ENCODE peak calls at places on chromosomes 5 and 9, in seven cellular contexts. G, P, W, X, U, F and V are unnamed samples. For H3K4me1, the result is how much of the 10 kb centered on the place peaks cover.

GRCh38 chr5:93591323-93591945 is 8.4 kb downstream of the NR2F1 start:
- DNase-seq in G (no peak), P (no peak), W (no peak), X (no peak), U (no peak), F (no peak), V (no peak)

GRCh38 chr9:98455256-98455956 is 200.0 kb upstream of the TBC1D2 start:
- DNase-seq in G (no peak), P (no peak), W (no peak), X (no peak), U (no peak), F (no peak), V (no peak)

GRCh38 chr9:98572796-98573195 is 135.9 kb downstream of the GABBR2 start:
- DNase-seq in G (no peak), P (no peak), W (no peak), X (no peak), U (no peak), F (no peak), V (no peak)

GRCh38 chr5:38535281-38535750 is 21.1 kb downstream of the LIFR start:
- DNase-seq in G (no peak), P (no peak), W (no peak), X (no peak), U (peak), F (no peak), V (no peak)

GRCh38 chr5:142888469-142889085 is 118.4 kb downstream of the ARHGAP26 start:
- DNase-seq in G (no peak), P (no peak), W (no peak), X (no peak), U (peak), F (no peak), V (no peak)

GRCh38 chr5:144004146-144004545 is 166.3 kb downstream of the YIPF5 start:
- DNase-seq in G (no peak), P (no peak), W (no peak), X (no peak), U (no peak), F (no peak), V (no peak)

GRCh38 chr5:7615566-7616061 is 219.7 kb downstream of the ADCY2 start:
- DNase-seq in G (no peak), P (no peak), W (no peak), X (no peak), U (no peak), F (no peak), V (no peak)

GRCh38 chr5:165775094-165775493 is 2269.7 kb downstream of the MAT2B start:
- DNase-seq in G (no peak), P (no peak), W (no peak), X (no peak), U (no peak), F (no peak), V (no peak)

GRCh38 chr9:32524558-32525461 is 1.2 kb downstream of the RIGI start:
- DNase-seq in G (no peak), P (no peak), W (no peak), X (no peak), U (peak), F (no peak), V (peak)

GRCh38 chr9:15377625-15378252 is 44.9 kb upstream of the SNAPC3 start:
- DNase-seq in G (no peak), P (no peak), W (no peak), X (no peak), U (no peak), F (no peak), V (no peak)

GRCh38 chr5:142798099-142798768 is 28.1 kb downstream of the ARHGAP26 start:
- DNase-seq in G (no peak), P (no peak), W (no peak), X (no peak), U (peak), F (peak), V (no peak)

DNA sequence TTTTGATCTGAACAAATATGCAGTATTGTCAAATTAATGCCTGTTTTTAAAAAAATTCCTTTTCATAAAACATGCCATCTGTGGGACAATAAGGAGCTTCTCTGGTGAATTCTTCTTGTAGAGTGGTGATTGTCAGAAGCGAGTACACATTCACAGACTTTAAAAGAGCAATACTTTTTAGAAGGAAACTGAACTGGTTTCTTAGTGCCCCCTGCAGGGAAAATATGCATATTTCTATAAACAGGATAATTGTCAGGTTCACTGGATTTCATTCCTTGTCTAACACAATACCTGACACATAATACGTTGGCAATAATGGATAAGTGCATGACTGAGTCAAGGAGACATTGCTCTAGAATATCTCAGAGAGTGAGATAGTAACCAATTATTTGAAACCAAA is 133.7 kb downstream of the KIF4B start:
- DNase-seq in G (no peak), P (no peak), W (no peak), X (no peak), U (no peak), F (no peak), V (no peak)
- TF ChIP-seq CTCF in G (no peak), P (no peak), W (peak), X (peak), U (peak), F (no peak), V (peak)

GRCh38 chr5:132222649-132223038 is 5.0 kb downstream of the P4HA2 start:
- DNase-seq in G (no peak), P (no peak), W (no peak), X (no peak), U (no peak), F (no peak), V (no peak)
- H3K4me1 ChIP-seq in G (half or more), P (under half), W (under half), X (under half), U (under half), F (half or more), V (under half)

GRCh38 chr9:135226369-135227050 is 139.0 kb downstream of the OLFM1 start:
- DNase-seq in G (no peak), P (no peak), W (no peak), X (peak), U (no peak), F (no peak), V (no peak)
- TF ChIP-seq CTCF in G (no peak), P (no peak), W (no peak), X (no peak), U (no peak), F (no peak), V (no peak)

GRCh38 chr9:137759649-137760321 is 117.8 kb upstream of the CACNA1B start:
- DNase-seq in G (no peak), P (no peak), W (no peak), X (no peak), U (no peak), F (no peak), V (no peak)
- H3K4me1 ChIP-seq in G (under half), P (under half), W (under half), X (under half), U (under half), F (under half), V (under half)

DNA sequence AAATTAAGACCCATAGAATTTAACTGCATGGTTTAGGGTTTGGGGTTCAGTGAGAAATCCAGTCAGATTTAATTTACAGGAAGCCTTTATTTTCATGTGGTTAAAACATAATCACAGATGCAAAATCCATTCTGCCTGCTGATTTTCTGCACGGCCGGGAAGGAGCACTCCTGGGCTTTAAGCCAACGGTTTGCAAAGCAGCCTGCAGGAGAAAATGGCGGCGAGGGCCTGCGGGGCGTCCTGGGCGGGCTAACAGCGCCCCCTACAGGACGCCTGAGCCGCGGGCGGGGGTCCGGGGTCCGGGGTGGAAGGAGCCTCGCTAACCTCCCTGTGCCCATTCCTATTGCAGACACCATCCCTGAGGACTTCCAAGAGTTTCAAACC is 47.6 kb downstream of the THBS4 start:
- DNase-seq in G (peak), P (peak), W (peak), X (peak), U (no peak), F (peak), V (peak)
- TF ChIP-seq CTCF in G (peak), P (peak), W (peak), X (peak), U (peak), F (peak), V (peak)

DNA sequence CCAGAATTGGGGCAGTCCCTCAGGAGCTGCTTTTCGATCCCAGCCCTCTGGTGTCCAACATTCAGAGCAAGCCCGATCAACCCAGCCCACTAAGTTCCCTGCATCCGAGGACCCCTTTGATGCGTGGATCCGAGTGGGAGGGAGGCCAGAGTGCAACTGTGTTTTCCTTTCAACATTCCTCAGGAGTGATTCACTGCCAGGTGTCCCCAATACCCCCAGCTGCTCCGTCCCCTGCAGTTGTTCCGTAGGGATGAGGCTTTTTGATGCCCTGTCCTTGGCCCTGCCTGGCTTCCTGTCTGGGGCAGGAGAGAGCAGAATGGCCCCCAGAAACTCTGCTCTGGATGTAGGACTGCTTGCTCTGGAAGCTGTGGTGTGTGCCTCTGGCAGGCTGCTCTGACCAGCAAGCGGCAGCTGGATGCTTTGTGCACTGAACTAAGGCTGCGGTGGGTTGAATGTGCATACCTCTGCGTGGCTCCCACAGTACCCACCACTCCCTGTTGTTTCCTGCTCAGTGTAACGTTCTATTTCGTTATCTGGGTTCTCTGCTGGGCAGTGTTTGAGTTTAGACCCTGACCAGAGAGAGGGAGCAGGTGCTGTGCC is 117.5 kb downstream of the BOD1 start:
- DNase-seq in G (no peak), P (no peak), W (no peak), X (no peak), U (peak), F (no peak), V (peak)
- H3K4me1 ChIP-seq in G (half or more), P (under half), W (under half), X (under half), U (half or more), F (under half), V (under half)

DNA sequence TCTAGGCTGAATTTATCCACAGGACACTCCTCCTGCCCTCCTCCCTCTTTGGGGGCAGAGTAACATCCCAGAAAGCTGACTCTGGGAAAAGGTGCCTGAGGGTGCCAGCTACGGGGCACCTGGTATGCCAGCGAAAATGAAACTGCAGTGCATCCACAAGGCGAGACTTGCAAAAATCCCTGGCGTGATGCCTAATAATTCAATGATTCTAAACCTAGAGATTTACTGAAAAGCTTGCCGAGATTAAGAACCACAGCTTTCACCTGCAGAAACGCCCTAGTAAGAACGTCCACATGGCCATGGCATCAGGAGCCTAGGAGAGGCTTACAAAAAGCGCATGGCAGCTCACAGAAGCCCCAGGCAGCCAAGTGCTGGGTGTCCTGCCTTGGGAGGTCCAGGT is 20.9 kb downstream of the CCNJL start:
- DNase-seq in G (no peak), P (no peak), W (no peak), X (no peak), U (no peak), F (no peak), V (no peak)
- TF ChIP-seq CTCF in G (no peak), P (no peak), W (no peak), X (no peak), U (no peak), F (no peak), V (no peak)